ENCODE peak calls at places on chromosome 1, in five cellular contexts. X is left ventricle myocardium inferior, R is omental fat pad, J is MM.1S, G is heart left ventricle. E is an unnamed sample.

GRCh38 chr1:161787355-161787754 is 21.2 kb downstream of the ATF6 start:
- DNase-seq in R (no peak), J (no peak), X (no peak), G (no peak), E (no peak)

GRCh38 chr1:17128361-17128760 is 9.1 kb upstream of the PADI2 start:
- DNase-seq in J (no peak), G (no peak), X (no peak), R (no peak), E (no peak)

GRCh38 chr1:153883223-153883622 is 39.5 kb downstream of the GATAD2B start:
- DNase-seq in J (no peak), R (no peak), X (no peak), G (no peak), E (no peak)

GRCh38 chr1:4549933-4550332 is 104.5 kb upstream of the AJAP1 start:
- DNase-seq in G (no peak), X (no peak), R (no peak), J (no peak), E (no peak)

GRCh38 chr1:24914226-24915069 is 15.6 kb downstream of the RUNX3 start:
- DNase-seq in X (no peak), G (no peak), J (no peak), R (no peak), E (no peak)

GRCh38 chr1:206503591-206504362 is 3.6 kb upstream of the RASSF5 start:
- DNase-seq in J (no peak), R (no peak), G (peak; percentile 64), X (no peak), E (peak; percentile 78)

GRCh38 chr1:202343652-202344349 is 2.1 kb upstream of the UBE2T start:
- DNase-seq in G (no peak), X (no peak), R (no peak), J (peak; percentile 81), E (no peak)

GRCh38 chr1:18091660-18092446 is 15.7 kb upstream of the IGSF21 start:
- DNase-seq in G (no peak), X (no peak), J (no peak), R (no peak), E (no peak)

GRCh38 chr1:42941640-42942330 is 16.9 kb downstream of the SLC2A1 start:
- DNase-seq in J (no peak), G (peak; percentile 90), X (peak; percentile 79), R (peak; percentile 36), E (no peak)

GRCh38 chr1:82226198-82226505 is 425.4 kb downstream of the ADGRL2 start:
- DNase-seq in R (no peak), G (no peak), X (no peak), J (no peak), E (no peak)

GRCh38 chr1:159009287-159009686 is 420 bp upstream of the IFI16 start:
- DNase-seq in X (no peak), J (peak; percentile 30), G (no peak), R (no peak), E (no peak)

GRCh38 chr1:81296584-81296983 is 504.1 kb upstream of the ADGRL2 start:
- DNase-seq in X (no peak), G (no peak), J (no peak), R (no peak), E (no peak)

GRCh38 chr1:39110325-39110851 is 84.2 kb downstream of the NDUFS5 start:
- DNase-seq in X (no peak), R (no peak), G (no peak), J (no peak), E (no peak)

GRCh38 chr1:21857142-21857839 is 45.2 kb downstream of the LDLRAD2 start:
- DNase-seq in X (no peak), R (no peak), J (no peak), G (no peak), E (no peak)

GRCh38 chr1:39087109-39087834 is 61.1 kb downstream of the NDUFS5 start:
- DNase-seq in X (no peak), J (peak; percentile 27), R (no peak), G (no peak), E (no peak)

DNA sequence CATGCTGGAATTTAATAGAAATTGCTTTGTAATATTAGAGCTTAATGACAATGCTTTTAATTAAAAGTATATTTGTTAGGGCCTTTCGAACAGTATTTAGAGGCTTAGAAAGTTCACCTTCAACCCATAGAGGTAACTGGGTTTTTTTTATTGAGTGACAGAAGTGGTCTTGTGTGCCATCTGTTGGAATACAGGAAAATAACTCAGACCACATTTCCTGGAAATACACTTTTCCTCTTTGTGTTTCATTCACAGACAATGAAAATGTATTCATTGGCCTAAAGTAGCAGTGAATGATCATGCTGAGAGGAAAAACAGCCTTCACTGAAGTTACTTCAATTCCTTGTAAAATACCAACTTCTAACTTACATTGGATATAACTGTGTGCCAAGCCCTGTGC is 83.6 kb upstream of the L1TD1 start:
- DNase-seq in J (no peak), G (no peak), X (no peak), R (no peak), E (no peak)
- TF ChIP-seq CTCF in J (no peak), G (no peak), X (peak; percentile 29), R (no peak), E (no peak)

GRCh38 chr1:66927528-66927927 is 2.7 kb downstream of the MIER1 start:
- DNase-seq in X (no peak), G (no peak), J (no peak), R (no peak), E (no peak)

GRCh38 chr1:66929289-66929688 is 4.5 kb downstream of the MIER1 start:
- DNase-seq in X (no peak), R (no peak), J (no peak), G (no peak), E (no peak)

GRCh38 chr1:66925558-66925910 is 744 bp downstream of the MIER1 start:
- DNase-seq in J (no peak), R (no peak), G (no peak), X (no peak), E (no peak)

GRCh38 chr1:66925944-66926343 is 1.2 kb downstream of the MIER1 start:
- DNase-seq in J (peak; percentile 27), X (no peak), R (no peak), G (no peak), E (no peak)

DNA sequence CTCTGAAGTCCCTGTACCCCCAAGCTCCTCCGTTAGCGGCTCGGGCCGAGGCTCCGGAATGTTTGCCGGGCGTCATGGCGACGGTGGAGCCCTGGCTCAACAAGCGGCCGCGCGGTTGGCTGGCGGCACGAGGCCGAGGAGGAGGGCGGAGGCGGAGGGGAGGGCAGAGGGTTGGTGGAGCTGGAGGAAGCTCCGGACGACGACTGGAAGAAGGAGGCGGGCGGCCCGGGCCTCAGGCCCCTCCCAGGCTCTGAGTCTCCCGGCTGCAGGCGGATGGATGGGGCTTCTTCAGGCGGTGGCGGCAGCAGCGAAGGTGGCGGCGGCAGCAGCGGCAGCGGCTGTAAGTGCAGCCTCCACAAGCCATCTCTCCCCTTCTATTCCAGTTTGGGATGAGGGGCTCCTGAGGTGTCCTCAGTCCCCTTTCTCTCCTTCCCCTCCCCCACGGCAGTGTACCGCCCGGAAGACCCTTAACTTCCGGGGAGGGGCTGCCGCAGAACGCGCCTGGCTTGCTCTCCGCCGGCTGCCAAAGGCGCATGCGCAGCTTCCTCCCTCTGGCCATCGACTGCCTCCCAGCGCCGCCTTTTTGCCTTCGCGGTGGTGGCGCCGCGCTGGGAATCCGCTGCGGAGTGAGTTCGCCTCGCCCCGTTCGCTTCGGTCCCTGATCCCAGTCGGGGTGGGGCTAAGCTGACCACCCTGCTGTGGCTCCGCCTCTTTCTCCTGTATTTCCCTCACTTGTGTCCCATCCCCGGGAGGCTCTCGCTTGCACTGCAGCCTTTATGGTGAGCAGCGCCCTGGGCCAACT is at the start of the genes DNAI4 and MIER1:
- DNase-seq in G (peak; percentile 99), R (peak; percentile 88), X (peak; percentile 98), J (peak; percentile 96), E (peak; percentile 99)
- TF ChIP-seq CTCF in G (peak; percentile 18), R (no peak), X (peak; percentile 52), J (no peak), E (no peak)

DNA sequence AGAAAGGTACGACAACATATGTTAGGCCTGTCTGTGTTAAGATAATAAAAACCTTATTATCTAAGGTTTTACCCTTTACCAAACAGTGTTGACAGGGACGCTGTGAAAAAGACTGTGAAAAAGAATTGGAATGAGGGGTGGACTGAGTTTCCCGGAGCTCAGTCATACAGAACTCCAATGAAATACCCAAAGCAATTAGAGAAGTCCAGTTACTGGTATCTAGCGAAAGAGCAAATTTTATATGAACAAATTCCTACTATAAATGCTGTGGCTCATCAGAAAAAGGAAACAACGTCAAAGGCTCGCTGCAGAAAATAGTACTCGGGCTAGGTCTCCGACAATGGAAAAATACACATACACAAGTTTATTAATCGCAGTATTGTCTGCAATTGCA is 708 bp upstream of the RBBP5 start:
- DNase-seq in G (no peak), J (peak; percentile 17), X (no peak), R (no peak), E (no peak)
- TF ChIP-seq CTCF in G (no peak), J (no peak), X (no peak), R (no peak), E (no peak)

GRCh38 chr1:167401260-167401873 is 117.0 kb downstream of the CD247 start:
- DNase-seq in G (peak; percentile 27), J (peak; percentile 87), R (no peak), X (no peak), E (peak; percentile 46)
- TF ChIP-seq CTCF in G (peak; percentile 24), J (peak; percentile 91), R (no peak), X (peak; percentile 58), E (peak; percentile 53)

GRCh38 chr1:147892216-147892615 is 10.4 kb upstream of the GJA8 start:
- DNase-seq in R (no peak), X (no peak), J (no peak), G (no peak), E (no peak)
- TF ChIP-seq CTCF in R (no peak), X (no peak), J (no peak), G (no peak), E (peak; percentile 18)

GRCh38 chr1:43968348-43968948 is 1.4 kb upstream of the DPH2 start:
- DNase-seq in R (no peak), X (no peak), J (peak; percentile 51), G (no peak), E (no peak)

GRCh38 chr1:43970911-43971310 is 1.1 kb downstream of the DPH2 start:
- DNase-seq in R (no peak), G (no peak), X (no peak), J (no peak), E (no peak)

GRCh38 chr1:43970502-43970901 is 692 bp downstream of the DPH2 start:
- DNase-seq in R (no peak), G (no peak), J (no peak), X (no peak), E (no peak)

GRCh38 chr1:43969416-43969745 is 429 bp upstream of the DPH2 start:
- DNase-seq in J (no peak), G (no peak), X (no peak), R (no peak), E (no peak)

DNA sequence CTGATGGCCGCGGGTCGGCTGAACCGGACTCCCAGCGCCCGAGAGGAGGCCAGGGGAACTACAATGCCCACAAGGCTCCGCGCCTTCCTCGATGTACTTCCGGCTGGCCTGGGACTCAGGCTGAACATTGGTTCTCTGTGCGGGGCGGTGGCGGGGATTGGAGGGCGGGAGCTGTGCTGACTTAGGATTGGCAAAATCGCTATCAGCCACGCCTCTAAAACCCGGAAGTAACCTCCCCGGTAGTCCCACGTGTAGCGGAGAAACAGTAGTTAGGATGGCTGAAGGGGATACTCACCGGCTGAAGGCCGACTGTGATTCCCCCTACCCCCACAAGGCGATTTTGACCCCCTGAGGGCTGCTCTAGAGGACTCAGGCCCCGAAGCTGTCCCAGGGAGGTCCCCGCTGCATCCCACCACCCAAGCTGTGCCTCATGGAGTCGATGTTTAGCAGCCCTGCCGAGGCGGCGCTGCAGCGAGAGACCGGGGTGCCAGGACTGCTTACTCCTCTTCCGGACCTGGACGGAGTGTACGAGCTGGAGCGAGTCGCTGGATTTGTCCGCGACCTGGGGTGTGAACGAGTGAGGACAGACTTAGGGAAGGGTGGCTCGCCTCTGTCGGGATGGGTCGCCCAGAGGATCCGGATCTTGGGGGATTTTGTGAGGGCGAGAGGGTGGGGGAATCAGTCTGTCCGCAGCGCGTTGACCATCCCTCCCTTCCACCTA is at the start of gene DPH2:
- DNase-seq in J (peak; percentile 98), X (peak; percentile 97), G (peak; percentile 98), R (peak; percentile 88), E (peak; percentile 99)
- TF ChIP-seq CTCF in J (no peak), X (peak; percentile 20), G (no peak), R (no peak), E (no peak)